ENCODE peak calls at places on chromosomes 3 and 15, in four cellular contexts. O is WTC11, E is K562, C is HepG2. F is an unnamed sample.

GRCh38 chr15:96670389-96670788 is 339.9 kb downstream of the NR2F2 start:
- DNase-seq in O (no peak), C (no peak), E (no peak), F (no peak)

GRCh38 chr3:100928638-100929428 is 64.4 kb downstream of the ABI3BP start:
- DNase-seq in O (no peak), C (no peak), E (no peak), F (no peak)

GRCh38 chr15:70556804-70557203 is 206.6 kb downstream of the UACA start:
- DNase-seq in O (no peak), C (no peak), E (no peak), F (no peak)

GRCh38 chr15:84817461-84818081 is 415 bp downstream of the ALPK3 start:
- DNase-seq in O (peak), E (no peak), C (no peak), F (no peak)

GRCh38 chr3:43181202-43181910 is 75.5 kb upstream of the POMGNT2 start:
- DNase-seq in E (no peak), O (no peak), C (no peak), F (peak)

GRCh38 chr3:13713396-13713795 is 164.5 kb downstream of the FBLN2 start:
- DNase-seq in O (peak), C (no peak), E (no peak), F (no peak)

GRCh38 chr3:190225186-190225692 is 97.0 kb downstream of the CLDN1 start:
- DNase-seq in O (no peak), C (peak), E (no peak), F (no peak)

GRCh38 chr3:45590822-45591546 is 3.6 kb upstream of the LIMD1 start:
- DNase-seq in C (no peak), E (no peak), O (no peak), F (no peak)

GRCh38 chr15:78837543-78837942 is 26.3 kb upstream of the ADAMTS7 start:
- DNase-seq in E (no peak), O (peak), C (no peak), F (no peak)

GRCh38 chr3:72763751-72764440 is 84.3 kb downstream of the SHQ1 start:
- DNase-seq in O (no peak), E (no peak), C (no peak), F (no peak)

GRCh38 chr15:34679326-34679725 is 75.5 kb downstream of the GJD2 start:
- DNase-seq in C (no peak), E (no peak), O (no peak), F (no peak)

GRCh38 chr3:110579841-110580550 is 491.6 kb upstream of the NECTIN3 start:
- DNase-seq in O (no peak), E (no peak), C (no peak), F (no peak)

DNA sequence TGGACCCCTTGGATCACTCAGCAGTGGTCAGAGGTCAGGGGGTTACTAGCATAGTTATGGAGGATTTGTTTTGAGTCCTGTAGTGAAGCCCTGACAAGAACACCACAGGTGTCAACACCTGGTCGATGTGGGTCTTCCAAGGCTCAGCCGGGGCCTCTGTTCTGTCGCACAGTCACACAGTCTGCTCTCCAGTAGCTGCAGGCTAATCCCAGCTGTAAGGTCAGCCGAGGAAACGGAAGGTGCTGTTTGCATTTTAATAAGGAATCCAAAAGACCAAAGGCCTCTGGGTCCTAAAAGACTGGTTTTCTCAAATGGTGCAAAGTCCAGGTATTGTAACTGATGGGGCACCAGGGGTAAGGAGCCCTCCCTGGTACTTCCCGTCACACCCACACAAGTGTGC is 71.7 kb downstream of the RPLP1 start:
- DNase-seq in C (no peak), E (no peak), O (no peak), F (no peak)
- TF ChIP-seq CBFB in C (no peak), E (no peak), O (no peak), F (no peak)

DNA sequence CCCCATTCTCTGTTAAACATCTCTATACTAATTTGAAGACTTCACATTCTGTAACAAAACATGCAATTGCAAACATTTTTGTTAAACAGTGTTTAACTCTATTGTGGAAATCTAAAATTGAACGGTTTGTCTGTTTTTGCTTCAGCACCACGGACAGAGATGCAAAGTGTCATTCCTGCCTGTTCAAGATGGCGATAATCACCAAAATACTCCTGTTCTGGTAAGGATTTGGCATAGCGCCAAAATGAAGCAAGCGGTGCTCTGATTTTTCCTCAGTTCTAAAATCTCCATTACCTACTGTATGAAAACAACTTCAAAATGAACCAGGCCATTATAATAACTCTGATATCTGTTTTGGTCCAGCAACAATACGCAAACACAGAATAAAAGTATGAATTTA is 129.7 kb upstream of the TUSC7 start:
- DNase-seq in E (no peak), O (peak), C (peak), F (no peak)
- TF ChIP-seq CBFB in E (no peak), O (no peak), C (no peak), F (no peak)

GRCh38 chr15:91257755-91258435 is 157.8 kb downstream of the SV2B start:
- DNase-seq in O (no peak), E (no peak), C (no peak), F (no peak)

GRCh38 chr15:91261345-91261744 is 161.3 kb downstream of the SV2B start:
- DNase-seq in C (no peak), O (no peak), E (no peak), F (no peak)

GRCh38 chr15:91254766-91255165 is 154.7 kb downstream of the SV2B start:
- DNase-seq in O (no peak), C (no peak), E (peak), F (no peak)

GRCh38 chr15:91255788-91256187 is 155.7 kb downstream of the SV2B start:
- DNase-seq in C (no peak), O (no peak), E (no peak), F (no peak)

GRCh38 chr15:91258436-91258779 is 158.4 kb downstream of the SV2B start:
- DNase-seq in C (no peak), E (no peak), O (peak), F (no peak)
- TF ChIP-seq CBFB in C (no peak), E (no peak), O (no peak), F (no peak)

GRCh38 chr3:188001052-188001567 is 152.8 kb upstream of the LPP start:
- DNase-seq in C (no peak), O (no peak), E (no peak), F (no peak)
- TF ChIP-seq CBFB in C (no peak), O (no peak), E (no peak), F (no peak)

GRCh38 chr3:48088056-48088748 is 72.0 kb upstream of the MAP4 start:
- DNase-seq in E (peak), C (no peak), O (peak), F (no peak)
- TF ChIP-seq CBFB in E (no peak), C (no peak), O (peak), F (peak)

GRCh38 chr3:18389108-18389733 is 35.9 kb downstream of the SATB1 start:
- DNase-seq in E (no peak), C (peak), O (no peak), F (no peak)
- TF ChIP-seq CBFB in E (no peak), C (no peak), O (no peak), F (no peak)

DNA sequence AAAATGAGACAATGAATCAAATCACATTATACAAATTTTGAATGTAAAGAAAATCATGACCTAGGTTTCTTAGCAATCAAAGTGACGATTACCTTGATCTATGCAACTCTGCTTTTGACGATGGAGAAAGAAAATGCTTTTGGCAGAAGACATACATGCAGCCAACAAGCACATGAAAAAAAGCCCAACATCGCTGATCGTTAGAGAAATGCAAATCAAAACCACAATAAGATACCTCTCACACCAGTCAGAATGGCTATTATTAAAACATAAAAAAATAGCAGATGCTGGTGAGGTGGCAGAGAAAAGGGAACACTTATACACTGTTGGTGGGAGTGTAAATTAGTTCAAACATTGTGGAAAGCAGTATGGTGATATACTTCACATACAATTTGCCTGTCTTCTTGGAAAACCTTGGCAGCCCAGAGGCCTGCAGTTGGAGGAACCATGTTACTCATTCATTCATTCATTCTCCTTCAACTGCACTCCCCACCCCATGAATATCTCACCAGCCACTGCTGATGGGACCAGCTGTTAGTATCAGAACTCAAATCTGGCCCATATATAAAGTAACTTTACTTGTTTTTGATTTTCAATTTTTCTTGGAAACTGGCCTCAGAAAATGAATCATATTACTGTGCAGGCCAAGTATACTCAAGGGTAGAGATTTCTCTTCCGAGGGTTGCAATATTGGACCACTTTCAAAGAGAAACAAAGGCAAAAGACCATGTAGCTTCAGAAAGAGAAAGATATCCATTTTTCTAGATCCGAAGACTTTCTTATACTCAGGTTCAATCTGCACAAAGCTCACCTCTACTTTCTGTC is 358.6 kb upstream of the ARHGEF26 start:
- DNase-seq in C (no peak), E (no peak), O (no peak), F (no peak)
- TF ChIP-seq CBFB in C (no peak), E (no peak), O (no peak), F (no peak)

GRCh38 chr15:55348281-55348778 is 29.3 kb downstream of the PIGB start:
- DNase-seq in E (no peak), C (no peak), O (peak), F (no peak)
- TF ChIP-seq CBFB in E (no peak), C (no peak), O (no peak), F (no peak)